ENCODE peak calls at places on chromosomes 11 and 22, in nine cellular contexts. M, X, E, C, F, U, Z, G and J are unnamed samples.

GRCh38 chr11:70913715-70914231 is 338.6 kb downstream of the SHANK2 start:
- DNase-seq in M (no peak), X (peak), E (no peak), C (no peak), F (no peak), U (no peak), Z (no peak), G (no peak), J (no peak)

GRCh38 chr11:1834132-1834610 is 619 bp upstream of the SYT8 start:
- DNase-seq in M (no peak), X (no peak), E (no peak), C (peak), F (no peak), U (no peak), Z (no peak), G (no peak), J (no peak)

GRCh38 chr11:34986883-34987525 is 70.6 kb downstream of the PDHX start:
- DNase-seq in M (no peak), X (no peak), E (no peak), C (no peak), F (no peak), U (no peak), Z (no peak), G (no peak), J (no peak)

GRCh38 chr22:43234299-43234988 is 47.5 kb upstream of the TTLL12 start:
- DNase-seq in M (no peak), X (no peak), E (no peak), C (no peak), F (no peak), U (no peak), Z (no peak), G (no peak), J (no peak)

GRCh38 chr11:5658318-5658717 is 26.6 kb downstream of the TRIM5 start:
- DNase-seq in M (no peak), X (no peak), E (no peak), C (no peak), F (no peak), U (no peak), Z (no peak), G (no peak), J (no peak)

GRCh38 chr11:19419021-19419750 is 178.4 kb upstream of the E2F8 start:
- DNase-seq in M (no peak), X (no peak), E (no peak), C (no peak), F (no peak), U (no peak), Z (no peak), G (no peak), J (no peak)

GRCh38 chr11:8201524-8202365 is 32.9 kb upstream of the RIC3 start:
- DNase-seq in M (no peak), X (no peak), E (no peak), C (no peak), F (peak), U (no peak), Z (no peak), G (peak), J (peak)

GRCh38 chr11:33630936-33631748 is 69.5 kb downstream of the C11orf91 start:
- DNase-seq in M (peak), X (no peak), E (no peak), C (no peak), F (no peak), U (no peak), Z (no peak), G (no peak), J (no peak)

GRCh38 chr11:127217941-127218615 is 217.5 kb upstream of the KIRREL3 start:
- DNase-seq in M (no peak), X (no peak), E (no peak), C (no peak), F (no peak), U (no peak), Z (no peak), G (no peak), J (no peak)

GRCh38 chr11:12540913-12541587 is 133.2 kb upstream of the TEAD1 start:
- DNase-seq in M (no peak), X (no peak), E (no peak), C (peak), F (no peak), U (no peak), Z (no peak), G (no peak), J (no peak)

GRCh38 chr11:134554861-134555260 is 142.8 kb upstream of the B3GAT1 start:
- DNase-seq in M (no peak), X (no peak), E (no peak), C (no peak), F (no peak), U (no peak), Z (no peak), G (no peak), J (no peak)

GRCh38 chr11:83249972-83250593 is 36.1 kb downstream of the CCDC90B start:
- DNase-seq in M (peak), X (peak), E (peak), C (peak), F (peak), U (peak), Z (no peak), G (peak), J (no peak)

GRCh38 chr22:43923191-43923590 is 414 bp upstream of the PNPLA3 start:
- DNase-seq in M (no peak), X (peak), E (no peak), C (no peak), F (peak), U (peak), Z (no peak), G (peak), J (no peak)

GRCh38 chr22:36141481-36141880 is 19.1 kb downstream of the APOL3 start:
- DNase-seq in M (no peak), X (no peak), E (no peak), C (no peak), F (no peak), U (no peak), Z (no peak), G (no peak), J (no peak)

GRCh38 chr22:22907551-22908494 is 20.2 kb downstream of the IGLL5 start:
- DNase-seq in M (no peak), X (no peak), E (no peak), C (no peak), F (no peak), U (no peak), Z (no peak), G (no peak), J (no peak)

GRCh38 chr11:122690801-122691649 is 35.5 kb downstream of the UBASH3B start:
- DNase-seq in M (no peak), X (no peak), E (no peak), C (no peak), F (no peak), U (no peak), Z (no peak), G (no peak), J (no peak)

GRCh38 chr11:118055966-118056365 is 20.9 kb upstream of the TMPRSS4 start:
- DNase-seq in M (no peak), X (no peak), E (no peak), C (no peak), F (no peak), U (no peak), Z (no peak), G (no peak), J (no peak)

GRCh38 chr11:110857885-110858555 is 145.8 kb upstream of the ARHGAP20 start:
- DNase-seq in M (no peak), X (no peak), E (no peak), C (no peak), F (no peak), U (no peak), Z (no peak), G (no peak), J (no peak)

GRCh38 chr11:110712643-110713468 is 619 bp upstream of the ARHGAP20 start:
- DNase-seq in M (peak), X (peak), E (peak), C (no peak), F (peak), U (no peak), Z (no peak), G (no peak), J (no peak)